ENCODE peak calls at places on chromosome 16, in four cellular contexts. One of them, this sample, is unnamed.
A peak's percentile ranks its signal among the peaks of the same experiment; 100 is the strongest.

GRCh38 chr16:4591191-4591590 is 23.5 kb downstream of the UBALD1 start:
- DNase-seq in GM23248: no peak
- DNase-seq in SK-N-SH: no peak
- DNase-seq in GM23338: no peak
- DNase-seq in this sample: no peak

GRCh38 chr16:70342016-70342415 is 4.7 kb upstream of the DDX19A start:
- DNase-seq in GM23338: peak; percentile 37
- DNase-seq in GM23248: no peak
- DNase-seq in SK-N-SH: no peak
- DNase-seq in this sample: no peak

GRCh38 chr16:69188716-69189115 is 1.8 kb downstream of the SNTB2 start:
- DNase-seq in GM23338: peak; percentile 27
- DNase-seq in SK-N-SH: no peak
- DNase-seq in GM23248: peak; percentile 43
- DNase-seq in this sample: peak; percentile 23

GRCh38 chr16:84396537-84397008 is 28.2 kb downstream of the ATP2C2 start:
- DNase-seq in SK-N-SH: no peak
- DNase-seq in GM23338: peak; percentile 45
- DNase-seq in GM23248: no peak
- DNase-seq in this sample: peak; percentile 61

GRCh38 chr16:3592559-3592958 is 15.4 kb upstream of the NLRC3 start:
- DNase-seq in SK-N-SH: no peak
- DNase-seq in GM23248: no peak
- DNase-seq in GM23338: no peak
- DNase-seq in this sample: no peak

GRCh38 chr16:27703121-27703520 is 153.2 kb downstream of the KATNIP start:
- DNase-seq in GM23248: no peak
- DNase-seq in GM23338: no peak
- DNase-seq in SK-N-SH: no peak
- DNase-seq in this sample: no peak

GRCh38 chr16:67053767-67054334 is 24.9 kb downstream of the CBFB start:
- DNase-seq in SK-N-SH: no peak
- DNase-seq in GM23338: no peak
- DNase-seq in GM23248: no peak
- DNase-seq in this sample: peak; percentile 1

GRCh38 chr16:58435779-58436178 is 43.5 kb downstream of the GINS3 start:
- DNase-seq in GM23248: no peak
- DNase-seq in SK-N-SH: no peak
- DNase-seq in GM23338: no peak
- DNase-seq in this sample: no peak

GRCh38 chr16:65618931-65619330 is 497.1 kb upstream of the CDH11 start:
- DNase-seq in SK-N-SH: no peak
- DNase-seq in GM23338: no peak
- DNase-seq in GM23248: no peak
- DNase-seq in this sample: no peak

GRCh38 chr16:24986512-24987303 is 28.5 kb downstream of the ARHGAP17 start:
- DNase-seq in GM23338: no peak
- DNase-seq in GM23248: peak; percentile 90
- DNase-seq in SK-N-SH: no peak
- DNase-seq in this sample: peak; percentile 71

GRCh38 chr16:66275795-66276428 is 90.6 kb upstream of the CDH5 start:
- DNase-seq in GM23338: peak; percentile 89
- DNase-seq in GM23248: peak; percentile 68
- DNase-seq in SK-N-SH: peak; percentile 55
- DNase-seq in this sample: peak; percentile 80

GRCh38 chr16:64705443-64705842 is 416.4 kb downstream of the CDH11 start:
- DNase-seq in GM23248: peak; percentile 32
- DNase-seq in GM23338: no peak
- DNase-seq in SK-N-SH: no peak
- DNase-seq in this sample: no peak

GRCh38 chr16:47634126-47634525 is 173.0 kb downstream of the PHKB start:
- DNase-seq in GM23248: no peak
- DNase-seq in GM23338: no peak
- DNase-seq in SK-N-SH: no peak
- DNase-seq in this sample: peak; percentile 72

GRCh38 chr16:80915079-80915450 is 91.6 kb downstream of the CMC2 start:
- DNase-seq in GM23248: no peak
- DNase-seq in SK-N-SH: no peak
- DNase-seq in GM23338: no peak
- DNase-seq in this sample: no peak

GRCh38 chr16:20868890-20869289 is 31.3 kb downstream of the DCUN1D3 start:
- DNase-seq in GM23248: peak; percentile 68
- DNase-seq in GM23338: no peak
- DNase-seq in SK-N-SH: peak; percentile 65
- DNase-seq in this sample: no peak

GRCh38 chr16:86232496-86232895 is 277.8 kb upstream of the FOXF1 start:
- DNase-seq in SK-N-SH: no peak
- DNase-seq in GM23338: no peak
- DNase-seq in GM23248: no peak
- DNase-seq in this sample: no peak

GRCh38 chr16:4696172-4696904 is 3.0 kb downstream of the NUDT16L1 start:
- DNase-seq in GM23338: no peak
- DNase-seq in GM23248: no peak
- DNase-seq in SK-N-SH: peak; percentile 26
- DNase-seq in this sample: no peak

GRCh38 chr16:57471852-57472664 is 9.6 kb downstream of the POLR2C start:
- DNase-seq in SK-N-SH: peak; percentile 77
- DNase-seq in GM23248: peak; percentile 36
- DNase-seq in GM23338: peak; percentile 52
- DNase-seq in this sample: no peak

GRCh38 chr16:85321856-85322271 is 209.6 kb upstream of the CIBAR2 start:
- DNase-seq in GM23248: peak; percentile 96
- DNase-seq in SK-N-SH: peak; percentile 77
- DNase-seq in GM23338: no peak
- DNase-seq in this sample: no peak

GRCh38 chr16:48054881-48055601 is 100.8 kb downstream of the ABCC12 start:
- DNase-seq in SK-N-SH: peak; percentile 73
- DNase-seq in GM23338: peak; percentile 85
- DNase-seq in GM23248: peak; percentile 81
- DNase-seq in this sample: peak; percentile 67

GRCh38 chr16:70734522-70734921 is 48.7 kb upstream of the MTSS2 start:
- DNase-seq in GM23248: no peak
- DNase-seq in GM23338: no peak
- DNase-seq in SK-N-SH: no peak
- DNase-seq in this sample: no peak

GRCh38 chr16:31298958-31299357 is 39.2 kb downstream of the ITGAM start:
- DNase-seq in SK-N-SH: no peak
- DNase-seq in GM23338: no peak
- DNase-seq in GM23248: no peak
- DNase-seq in this sample: peak; percentile 4

GRCh38 chr16:77171750-77172635 is 19.0 kb upstream of the MON1B start:
- DNase-seq in GM23338: peak; percentile 82
- DNase-seq in GM23248: peak; percentile 68
- DNase-seq in SK-N-SH: peak; percentile 47
- DNase-seq in this sample: peak; percentile 76

GRCh38 chr16:49620158-49620867 is 235.6 kb downstream of the ZNF423 start:
- DNase-seq in GM23248: peak; percentile 91
- DNase-seq in GM23338: no peak
- DNase-seq in SK-N-SH: peak; percentile 88
- DNase-seq in this sample: peak; percentile 33

GRCh38 chr16:24729967-24730815 is 740 bp downstream of the TNRC6A start:
- DNase-seq in GM23338: peak; percentile 51
- DNase-seq in GM23248: peak; percentile 65
- DNase-seq in SK-N-SH: peak; percentile 80
- DNase-seq in this sample: no peak

GRCh38 chr16:79885320-79885719 is 284.8 kb upstream of the MAF start:
- DNase-seq in GM23338: peak; percentile 5
- DNase-seq in SK-N-SH: no peak
- DNase-seq in GM23248: no peak
- DNase-seq in this sample: no peak

GRCh38 chr16:5640883-5641282 is 543.3 kb upstream of the EEF2KMT start:
- DNase-seq in SK-N-SH: no peak
- DNase-seq in GM23338: no peak
- DNase-seq in GM23248: no peak
- DNase-seq in this sample: no peak

GRCh38 chr16:73025506-73026131 is 22.3 kb downstream of the ZFHX3 start:
- DNase-seq in GM23338: no peak
- DNase-seq in SK-N-SH: peak; percentile 69
- DNase-seq in GM23248: no peak
- DNase-seq in this sample: no peak

GRCh38 chr16:23120562-23120961 is 28.7 kb downstream of the USP31 start:
- DNase-seq in GM23248: no peak
- DNase-seq in SK-N-SH: no peak
- DNase-seq in GM23338: no peak
- DNase-seq in this sample: no peak
- H3K9me2 ChIP-seq in GM23248: no peaks in the 10 kb centered on the region
- H3K9me2 ChIP-seq in SK-N-SH: no peaks in the 10 kb centered on the region
- H3K9me2 ChIP-seq in GM23338: no peaks in the 10 kb centered on the region
- H3K9me2 ChIP-seq in this sample: no peaks in the 10 kb centered on the region

DNA sequence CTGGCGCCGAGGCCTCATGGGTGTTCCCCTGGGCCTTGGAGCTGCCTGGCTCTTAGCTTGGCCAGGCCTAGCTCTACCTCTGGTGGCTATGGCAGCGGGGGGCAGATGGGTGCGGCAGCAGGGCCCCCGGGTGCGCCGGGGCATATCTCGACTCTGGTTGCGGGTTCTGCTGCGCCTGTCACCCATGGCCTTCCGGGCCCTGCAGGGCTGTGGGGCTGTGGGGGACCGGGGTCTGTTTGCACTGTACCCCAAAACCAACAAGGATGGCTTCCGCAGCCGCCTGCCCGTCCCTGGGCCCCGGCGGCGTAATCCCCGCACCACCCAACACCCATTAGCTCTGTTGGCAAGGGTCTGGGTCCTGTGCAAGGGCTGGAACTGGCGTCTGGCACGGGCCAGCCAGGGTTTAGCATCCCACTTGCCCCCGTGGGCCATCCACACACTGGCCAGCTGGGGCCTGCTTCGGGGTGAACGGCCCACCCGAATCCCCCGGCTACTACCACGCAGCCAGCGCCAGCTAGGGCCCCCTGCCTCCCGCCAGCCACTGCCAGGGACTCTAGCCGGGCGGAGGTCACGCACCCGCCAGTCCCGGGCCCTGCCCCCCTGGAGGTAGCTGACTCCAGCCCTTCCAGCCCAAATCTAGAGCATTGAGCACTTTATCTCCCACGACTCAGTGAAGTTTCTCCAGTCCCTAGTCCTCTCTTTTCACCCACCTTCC is 7.9 kb downstream of the HIRIP3 start:
- DNase-seq in GM23338: no peak
- DNase-seq in SK-N-SH: no peak
- DNase-seq in GM23248: no peak
- DNase-seq in this sample: no peak
- TF ChIP-seq EZH2phosphoT487 in GM23338: no peak
- TF ChIP-seq EZH2phosphoT487 in SK-N-SH: no peak
- TF ChIP-seq EZH2phosphoT487 in GM23248: no peak
- TF ChIP-seq EZH2phosphoT487 in this sample: no peak

GRCh38 chr16:19105131-19105530 is 8.6 kb upstream of the ITPRIPL2 start:
- DNase-seq in GM23248: no peak
- DNase-seq in GM23338: no peak
- DNase-seq in SK-N-SH: no peak
- DNase-seq in this sample: no peak
- H3K9me2 ChIP-seq in GM23248: no peaks in the 10 kb centered on the region
- H3K9me2 ChIP-seq in GM23338: no peaks in the 10 kb centered on the region
- H3K9me2 ChIP-seq in SK-N-SH: no peaks in the 10 kb centered on the region
- H3K9me2 ChIP-seq in this sample: no peaks in the 10 kb centered on the region

GRCh38 chr16:87602821-87603683 is 744 bp downstream of the JPH3 start:
- DNase-seq in SK-N-SH: peak; percentile 83
- DNase-seq in GM23338: peak; percentile 70
- DNase-seq in GM23248: peak; percentile 9
- DNase-seq in this sample: no peak
- TF ChIP-seq EZH2phosphoT487 in SK-N-SH: peak; percentile 48
- TF ChIP-seq EZH2phosphoT487 in GM23338: no peak
- TF ChIP-seq EZH2phosphoT487 in GM23248: peak; percentile 59
- TF ChIP-seq EZH2phosphoT487 in this sample: no peak

DNA sequence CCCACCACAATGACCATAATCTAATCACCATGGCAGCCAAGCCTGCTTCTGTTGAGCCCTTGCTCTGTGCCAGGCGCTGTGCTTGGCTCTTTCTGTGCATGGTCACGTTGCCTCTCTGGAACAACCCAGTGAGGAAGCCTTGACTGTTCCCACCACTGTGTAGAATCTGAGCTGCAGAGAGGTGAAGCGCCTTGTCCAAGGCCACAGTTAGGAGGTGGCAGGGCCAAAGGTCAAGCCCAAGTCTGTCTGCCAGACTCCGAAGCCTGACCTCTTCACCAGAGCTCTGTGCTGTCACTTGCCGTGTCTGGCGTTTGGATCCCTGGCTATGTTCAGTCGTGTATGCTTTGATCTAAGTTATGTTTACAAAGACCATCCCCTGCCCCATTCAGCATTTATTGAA is 10.5 kb downstream of the CLEC16A start:
- DNase-seq in SK-N-SH: no peak
- DNase-seq in GM23338: no peak
- DNase-seq in GM23248: no peak
- DNase-seq in this sample: no peak
- H3K9me2 ChIP-seq in SK-N-SH: no peaks in the 10 kb centered on the region
- H3K9me2 ChIP-seq in GM23338: no peaks in the 10 kb centered on the region
- H3K9me2 ChIP-seq in GM23248: no peaks in the 10 kb centered on the region
- H3K9me2 ChIP-seq in this sample: no peaks in the 10 kb centered on the region

DNA sequence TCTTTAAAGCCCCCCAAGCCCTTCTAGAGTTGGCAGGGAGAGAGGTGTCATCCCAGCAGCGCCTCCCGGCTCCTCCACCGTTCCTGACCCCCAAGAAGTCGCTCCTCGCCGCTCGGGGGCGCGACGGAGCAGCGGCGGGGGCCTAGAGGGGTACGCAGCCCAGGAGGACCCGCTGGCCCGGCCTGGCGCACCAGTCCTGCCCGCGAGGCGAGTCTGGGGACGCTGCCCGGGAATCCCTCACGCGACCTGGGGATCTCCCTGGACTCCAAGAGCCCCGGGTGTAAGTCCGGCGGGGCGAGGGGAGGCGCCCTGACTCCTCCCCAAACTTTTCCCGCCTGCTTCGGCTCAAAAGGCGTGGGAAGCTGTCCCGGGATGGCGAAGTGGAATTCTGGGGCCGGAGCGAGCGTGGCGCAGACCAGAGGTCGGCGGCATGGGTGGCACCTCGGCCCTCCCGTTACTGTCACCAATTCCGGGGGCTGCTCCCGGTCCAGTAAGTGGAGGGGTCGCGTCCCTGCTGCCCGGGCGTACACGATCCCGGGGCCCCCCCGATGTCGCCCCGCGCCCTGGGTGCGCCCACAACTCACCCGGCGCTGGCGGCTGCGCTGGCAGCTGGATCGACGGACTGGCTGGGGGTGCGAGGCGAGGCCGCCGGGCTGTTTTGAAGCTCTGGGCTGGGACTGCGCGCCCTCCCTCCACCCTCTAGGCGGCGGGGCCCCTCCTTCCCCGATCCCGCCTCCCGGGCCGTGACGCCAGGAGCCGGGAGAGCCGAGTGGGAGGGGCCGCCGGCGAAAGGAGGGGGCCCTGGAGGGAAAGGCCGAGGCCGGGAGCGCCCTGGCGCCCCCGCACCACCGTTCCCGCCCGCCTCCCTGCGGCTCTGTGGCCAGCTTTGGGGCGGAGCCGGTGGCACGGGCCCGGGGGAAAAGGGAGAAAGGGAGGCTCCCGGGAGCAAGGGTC is at the start of gene EMP2:
- DNase-seq in GM23338: peak; percentile 87
- DNase-seq in GM23248: peak; percentile 92
- DNase-seq in SK-N-SH: peak; percentile 95
- DNase-seq in this sample: peak; percentile 76
- TF ChIP-seq EZH2phosphoT487 in GM23338: no peak
- TF ChIP-seq EZH2phosphoT487 in GM23248: no peak
- TF ChIP-seq EZH2phosphoT487 in SK-N-SH: no peak
- TF ChIP-seq EZH2phosphoT487 in this sample: no peak

This sample was measured in PC-3.